ENCODE peak calls at places on chromosomes 3 and 15, in six cellular contexts. One of them, this sample, is unnamed.

GRCh38 chr3:187264051-187264450 is 27.5 kb downstream of the MASP1 start:
- DNase-seq in A549: peak
- DNase-seq in foreskin fibroblast: peak
- DNase-seq in cardiac muscle cell: peak
- DNase-seq in heart right ventricle: no peak
- DNase-seq in AG09309: no peak
- DNase-seq in this sample: no peak

GRCh38 chr15:89496155-89497098 is at the start of gene RHCG:
- DNase-seq in A549: peak
- DNase-seq in foreskin fibroblast: peak
- DNase-seq in cardiac muscle cell: peak
- DNase-seq in heart right ventricle: no peak
- DNase-seq in AG09309: no peak
- DNase-seq in this sample: peak

GRCh38 chr15:95653361-95653805 is 677.1 kb upstream of the NR2F2 start:
- DNase-seq in A549: no peak
- DNase-seq in foreskin fibroblast: peak
- DNase-seq in cardiac muscle cell: no peak
- DNase-seq in heart right ventricle: no peak
- DNase-seq in AG09309: no peak
- DNase-seq in this sample: no peak

GRCh38 chr3:147372525-147373027 is 33.8 kb downstream of the ZIC4 start:
- DNase-seq in A549: no peak
- DNase-seq in foreskin fibroblast: no peak
- DNase-seq in cardiac muscle cell: no peak
- DNase-seq in heart right ventricle: no peak
- DNase-seq in AG09309: no peak
- DNase-seq in this sample: no peak

GRCh38 chr3:65303431-65303830 is 615.6 kb upstream of the ADAMTS9 start:
- DNase-seq in A549: no peak
- DNase-seq in foreskin fibroblast: no peak
- DNase-seq in cardiac muscle cell: no peak
- DNase-seq in heart right ventricle: no peak
- DNase-seq in AG09309: no peak
- DNase-seq in this sample: no peak

GRCh38 chr3:452221-452620 is 255.7 kb downstream of the CHL1 start:
- DNase-seq in A549: no peak
- DNase-seq in foreskin fibroblast: no peak
- DNase-seq in cardiac muscle cell: no peak
- DNase-seq in heart right ventricle: no peak
- DNase-seq in AG09309: no peak
- DNase-seq in this sample: no peak

GRCh38 chr3:136305879-136306278 is 55.7 kb downstream of the PCCB start:
- DNase-seq in A549: no peak
- DNase-seq in foreskin fibroblast: no peak
- DNase-seq in cardiac muscle cell: peak
- DNase-seq in heart right ventricle: no peak
- DNase-seq in AG09309: no peak
- DNase-seq in this sample: peak

GRCh38 chr15:37134699-37135131 is 34.4 kb upstream of the MEIS2 start:
- DNase-seq in A549: peak
- DNase-seq in foreskin fibroblast: no peak
- DNase-seq in cardiac muscle cell: peak
- DNase-seq in heart right ventricle: no peak
- DNase-seq in AG09309: peak
- DNase-seq in this sample: peak

GRCh38 chr3:46163551-46163981 is 44.5 kb downstream of the CCR1 start:
- DNase-seq in A549: no peak
- DNase-seq in foreskin fibroblast: no peak
- DNase-seq in cardiac muscle cell: peak
- DNase-seq in heart right ventricle: no peak
- DNase-seq in AG09309: no peak
- DNase-seq in this sample: no peak

GRCh38 chr15:74345051-74345450 is 22.4 kb downstream of the CYP11A1 start:
- DNase-seq in A549: no peak
- DNase-seq in foreskin fibroblast: no peak
- DNase-seq in cardiac muscle cell: peak
- DNase-seq in heart right ventricle: no peak
- DNase-seq in AG09309: no peak
- DNase-seq in this sample: no peak

GRCh38 chr3:67864587-67865183 is 210.3 kb upstream of the SUCLG2 start:
- DNase-seq in A549: no peak
- DNase-seq in foreskin fibroblast: no peak
- DNase-seq in cardiac muscle cell: no peak
- DNase-seq in heart right ventricle: no peak
- DNase-seq in AG09309: no peak
- DNase-seq in this sample: no peak

GRCh38 chr3:195033531-195034091 is 237.3 kb downstream of the XXYLT1 start:
- DNase-seq in A549: peak
- DNase-seq in foreskin fibroblast: no peak
- DNase-seq in cardiac muscle cell: no peak
- DNase-seq in heart right ventricle: no peak
- DNase-seq in AG09309: no peak
- DNase-seq in this sample: no peak

GRCh38 chr15:69484837-69485236 is 32.2 kb downstream of the RPLP1 start:
- DNase-seq in A549: no peak
- DNase-seq in foreskin fibroblast: no peak
- DNase-seq in cardiac muscle cell: no peak
- DNase-seq in heart right ventricle: no peak
- DNase-seq in AG09309: no peak
- DNase-seq in this sample: no peak

GRCh38 chr3:34284959-34285358 is 486.5 kb downstream of the PDCD6IP start:
- DNase-seq in A549: no peak
- DNase-seq in foreskin fibroblast: no peak
- DNase-seq in cardiac muscle cell: no peak
- DNase-seq in heart right ventricle: no peak
- DNase-seq in AG09309: no peak
- DNase-seq in this sample: peak

GRCh38 chr3:122890077-122890484 is 95.2 kb downstream of the SLC49A4 start:
- DNase-seq in A549: no peak
- DNase-seq in foreskin fibroblast: peak
- DNase-seq in cardiac muscle cell: peak
- DNase-seq in heart right ventricle: peak
- DNase-seq in AG09309: peak
- DNase-seq in this sample: peak

DNA sequence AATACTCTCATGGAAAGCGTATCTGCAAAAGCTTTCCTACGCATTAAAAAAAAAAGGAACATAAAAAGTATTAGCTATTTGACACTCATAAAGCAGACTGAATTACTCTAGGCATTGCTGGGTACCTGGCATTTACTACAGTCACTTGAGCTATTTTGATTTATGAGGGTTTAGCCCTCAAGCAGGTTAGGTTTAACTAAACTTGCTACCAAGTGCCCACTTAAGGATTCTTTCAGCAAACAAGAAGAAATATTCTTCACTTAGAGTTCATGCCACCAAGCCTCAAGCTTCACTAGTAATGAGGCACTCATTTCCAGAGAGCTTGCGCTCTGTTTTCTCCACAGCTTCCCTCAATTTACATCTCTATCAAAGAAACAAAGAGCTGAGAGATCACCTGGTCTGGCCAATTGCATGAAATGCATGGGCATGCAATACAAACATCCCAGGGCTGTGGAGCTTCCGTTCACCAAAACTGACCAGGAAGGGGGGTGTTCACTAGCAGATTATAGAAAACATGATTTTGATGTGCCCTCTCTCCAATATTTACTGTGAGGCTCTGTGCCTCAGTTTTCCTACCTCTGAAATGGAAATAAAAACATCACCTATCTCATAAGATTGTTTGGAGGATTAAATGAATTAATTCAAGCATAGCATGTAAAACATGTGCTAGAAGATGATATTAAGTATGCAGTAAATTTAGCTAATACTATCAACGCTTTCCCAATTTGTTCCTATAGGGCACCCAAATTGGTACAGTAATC is 217.3 kb downstream of the RORA start:
- DNase-seq in A549: no peak
- DNase-seq in foreskin fibroblast: no peak
- DNase-seq in cardiac muscle cell: no peak
- DNase-seq in heart right ventricle: no peak
- DNase-seq in AG09309: no peak
- DNase-seq in this sample: no peak
- H3K4me3 ChIP-seq in A549: no peak
- H3K4me3 ChIP-seq in foreskin fibroblast: no peak
- H3K4me3 ChIP-seq in cardiac muscle cell: no peak
- H3K4me3 ChIP-seq in heart right ventricle: no peak
- H3K4me3 ChIP-seq in AG09309: no peak
- H3K4me3 ChIP-seq in this sample: no peak

GRCh38 chr3:105354429-105354828 is 12.3 kb upstream of the ALCAM start:
- DNase-seq in A549: no peak
- DNase-seq in foreskin fibroblast: no peak
- DNase-seq in cardiac muscle cell: peak
- DNase-seq in heart right ventricle: no peak
- DNase-seq in AG09309: no peak
- DNase-seq in this sample: no peak

GRCh38 chr3:105351821-105352220 is 14.9 kb upstream of the ALCAM start:
- DNase-seq in A549: no peak
- DNase-seq in foreskin fibroblast: peak
- DNase-seq in cardiac muscle cell: peak
- DNase-seq in heart right ventricle: no peak
- DNase-seq in AG09309: no peak
- DNase-seq in this sample: no peak

GRCh38 chr3:105352976-105353375 is 13.7 kb upstream of the ALCAM start:
- DNase-seq in A549: no peak
- DNase-seq in foreskin fibroblast: peak
- DNase-seq in cardiac muscle cell: peak
- DNase-seq in heart right ventricle: no peak
- DNase-seq in AG09309: no peak
- DNase-seq in this sample: no peak

GRCh38 chr3:105355355-105356063 is 11.2 kb upstream of the ALCAM start:
- DNase-seq in A549: no peak
- DNase-seq in foreskin fibroblast: no peak
- DNase-seq in cardiac muscle cell: no peak
- DNase-seq in heart right ventricle: no peak
- DNase-seq in AG09309: no peak
- DNase-seq in this sample: peak

DNA sequence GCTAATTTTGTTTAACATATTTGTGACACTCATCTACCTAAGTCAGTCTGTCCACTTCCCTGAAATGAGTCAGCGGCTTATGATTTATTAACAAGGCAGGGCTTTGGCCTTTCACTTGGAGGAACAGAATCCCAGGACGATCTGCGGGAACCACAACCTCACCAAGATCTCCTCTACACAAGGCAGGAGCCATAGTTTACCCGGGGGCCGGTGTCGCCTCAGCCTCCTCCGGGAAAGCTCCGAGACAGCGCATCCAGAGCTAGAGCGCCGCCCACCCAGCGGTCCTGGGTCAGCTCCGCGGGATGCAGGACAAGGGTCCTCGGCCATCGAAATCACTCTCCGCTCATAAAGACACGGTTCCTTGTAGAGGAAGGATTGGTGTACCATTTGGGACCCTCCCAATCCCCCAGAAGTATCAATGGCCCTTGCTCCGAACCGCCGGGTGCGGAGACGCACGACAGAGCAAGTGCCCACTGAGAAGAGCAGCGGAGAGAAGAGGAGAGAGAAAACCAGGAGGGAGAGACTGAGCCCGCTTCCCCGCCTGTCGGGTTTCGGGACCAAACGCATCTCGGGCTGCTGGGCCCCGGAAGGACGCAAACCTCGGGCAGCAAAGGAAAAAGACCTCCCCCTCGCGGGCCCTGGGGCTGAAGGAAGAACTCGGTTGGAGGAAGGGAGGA is 13.1 kb upstream of the ALCAM start:
- DNase-seq in A549: no peak
- DNase-seq in foreskin fibroblast: no peak
- DNase-seq in cardiac muscle cell: peak
- DNase-seq in heart right ventricle: no peak
- DNase-seq in AG09309: no peak
- DNase-seq in this sample: no peak
- H3K4me3 ChIP-seq in A549: no peak
- H3K4me3 ChIP-seq in foreskin fibroblast: peak
- H3K4me3 ChIP-seq in cardiac muscle cell: peak
- H3K4me3 ChIP-seq in heart right ventricle: peak
- H3K4me3 ChIP-seq in AG09309: peak
- H3K4me3 ChIP-seq in this sample: no peak

DNA sequence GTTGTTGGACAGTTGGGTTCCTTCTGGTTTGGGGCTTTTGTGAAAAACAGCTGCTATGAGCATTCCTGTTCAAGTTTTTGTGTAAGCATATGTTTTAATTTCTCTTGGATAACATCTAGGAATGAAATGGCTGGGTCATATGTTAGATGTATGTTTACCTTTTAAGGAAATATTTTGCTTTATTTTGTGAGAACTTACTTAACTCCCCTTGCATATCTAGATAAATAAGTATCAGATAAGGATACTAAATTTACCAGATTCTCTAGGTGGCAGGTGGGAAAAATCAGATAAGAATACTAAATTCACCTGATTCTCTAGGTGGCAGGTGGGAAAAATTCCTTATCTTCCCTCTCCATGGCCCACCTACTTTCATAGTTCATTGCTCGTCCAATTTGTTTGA is 1.1 kb upstream of the PLS1 start:
- DNase-seq in A549: no peak
- DNase-seq in foreskin fibroblast: no peak
- DNase-seq in cardiac muscle cell: no peak
- DNase-seq in heart right ventricle: no peak
- DNase-seq in AG09309: no peak
- DNase-seq in this sample: no peak
- H3K4me3 ChIP-seq in A549: peak
- H3K4me3 ChIP-seq in foreskin fibroblast: no peak
- H3K4me3 ChIP-seq in cardiac muscle cell: peak
- H3K4me3 ChIP-seq in heart right ventricle: no peak
- H3K4me3 ChIP-seq in AG09309: no peak
- H3K4me3 ChIP-seq in this sample: peak

GRCh38 chr15:70528816-70529215 is 234.5 kb downstream of the UACA start:
- DNase-seq in A549: no peak
- DNase-seq in foreskin fibroblast: no peak
- DNase-seq in cardiac muscle cell: no peak
- DNase-seq in heart right ventricle: no peak
- DNase-seq in AG09309: no peak
- DNase-seq in this sample: no peak

GRCh38 chr15:70526974-70527325 is 236.4 kb downstream of the UACA start:
- DNase-seq in A549: no peak
- DNase-seq in foreskin fibroblast: no peak
- DNase-seq in cardiac muscle cell: peak
- DNase-seq in heart right ventricle: no peak
- DNase-seq in AG09309: no peak
- DNase-seq in this sample: no peak

GRCh38 chr15:70526221-70526973 is 237.0 kb downstream of the UACA start:
- DNase-seq in A549: peak
- DNase-seq in foreskin fibroblast: peak
- DNase-seq in cardiac muscle cell: peak
- DNase-seq in heart right ventricle: no peak
- DNase-seq in AG09309: peak
- DNase-seq in this sample: peak

GRCh38 chr15:70530035-70530499 is 233.3 kb downstream of the UACA start:
- DNase-seq in A549: no peak
- DNase-seq in foreskin fibroblast: no peak
- DNase-seq in cardiac muscle cell: no peak
- DNase-seq in heart right ventricle: peak
- DNase-seq in AG09309: no peak
- DNase-seq in this sample: no peak

GRCh38 chr15:70528270-70528706 is 235.1 kb downstream of the UACA start:
- DNase-seq in A549: no peak
- DNase-seq in foreskin fibroblast: no peak
- DNase-seq in cardiac muscle cell: peak
- DNase-seq in heart right ventricle: no peak
- DNase-seq in AG09309: no peak
- DNase-seq in this sample: peak
- H3K4me3 ChIP-seq in A549: no peak
- H3K4me3 ChIP-seq in foreskin fibroblast: no peak
- H3K4me3 ChIP-seq in cardiac muscle cell: no peak
- H3K4me3 ChIP-seq in heart right ventricle: no peak
- H3K4me3 ChIP-seq in AG09309: no peak
- H3K4me3 ChIP-seq in this sample: no peak